ENCODE peak calls at places on chromosomes 4 and X, in six cellular contexts. C, U, W, K, M and N are unnamed samples.

GRCh38 chrX:37580080-37580479 is 8.6 kb downstream of the LANCL3 start:
- DNase-seq in W (no peak), U (no peak), M (no peak), C (no peak), K (no peak), N (no peak)

GRCh38 chr4:70713453-70714026 is 8.2 kb upstream of the RUFY3 start:
- DNase-seq in C (no peak), W (no peak), M (no peak), U (no peak), K (no peak), N (no peak)

GRCh38 chr4:33060873-33061542 is 2340.8 kb downstream of the PCDH7 start:
- DNase-seq in W (peak; percentile 28), K (peak; percentile 79), M (peak; percentile 60), U (peak; percentile 31), C (peak; percentile 56), N (no peak)

GRCh38 chr4:141797966-141798365 is 161.6 kb downstream of the IL15 start:
- DNase-seq in C (no peak), W (peak; percentile 68), K (no peak), U (peak; percentile 35), M (peak; percentile 48), N (no peak)

GRCh38 chrX:136742721-136743379 is 37.9 kb downstream of the ARHGEF6 start:
- DNase-seq in C (no peak), U (no peak), K (no peak), W (no peak), M (no peak), N (no peak)

GRCh38 chr4:101355767-101356702 is 8.7 kb upstream of the PPP3CA start:
- DNase-seq in M (peak; percentile 92), K (no peak), W (peak; percentile 92), U (peak; percentile 87), C (no peak), N (no peak)

GRCh38 chr4:182916483-182917181 is 554 bp downstream of the DCTD start:
- DNase-seq in U (peak; percentile 70), K (peak; percentile 52), M (peak; percentile 72), C (peak; percentile 40), W (peak; percentile 79), N (no peak)

GRCh38 chr4:73860884-73861283 is 7.8 kb downstream of the PF4V1 start:
- DNase-seq in K (no peak), C (no peak), W (no peak), U (no peak), M (peak; percentile 54), N (no peak)

GRCh38 chrX:17703201-17703600 is 34.1 kb upstream of the SCML1 start:
- DNase-seq in U (no peak), W (no peak), K (no peak), M (no peak), C (no peak), N (no peak)

GRCh38 chrX:3939967-3940610 is 226.6 kb upstream of the PRKX start:
- DNase-seq in K (peak; percentile 21), U (peak; percentile 36), C (peak; percentile 6), M (peak; percentile 14), W (peak; percentile 20), N (no peak)

GRCh38 chr4:158741622-158742021 is 18.4 kb upstream of the PPID start:
- DNase-seq in U (no peak), C (no peak), K (no peak), M (no peak), W (no peak), N (no peak)

GRCh38 chr4:40305329-40306193 is 29.6 kb upstream of the CHRNA9 start:
- DNase-seq in M (no peak), W (no peak), U (no peak), C (no peak), K (no peak), N (no peak)

GRCh38 chr4:55554453-55555030 is 7.8 kb upstream of the CLOCK start:
- DNase-seq in W (peak; percentile 71), C (no peak), K (peak; percentile 14), M (peak; percentile 79), U (peak; percentile 80), N (no peak)

GRCh38 chr4:110119880-110120279 is 78.5 kb downstream of the ELOVL6 start:
- DNase-seq in K (no peak), M (peak; percentile 77), C (no peak), W (peak; percentile 76), U (peak; percentile 67), N (no peak)

GRCh38 chr4:150232029-150232428 is 153.8 kb downstream of the DCLK2 start:
- DNase-seq in M (peak; percentile 62), C (no peak), K (no peak), W (no peak), U (no peak), N (no peak)

GRCh38 chr4:81166431-81166830 is 48.6 kb downstream of the PRKG2 start:
- DNase-seq in K (no peak), W (no peak), M (peak; percentile 34), C (no peak), U (peak; percentile 63), N (no peak)

GRCh38 chrX:81414630-81415029 is 212.7 kb downstream of the SH3BGRL start:
- DNase-seq in K (no peak), M (peak; percentile 11), U (peak; percentile 1), W (no peak), C (no peak), N (no peak)

GRCh38 chr4:110085131-110085530 is 113.3 kb downstream of the ELOVL6 start:
- DNase-seq in U (peak; percentile 45), W (peak; percentile 35), C (no peak), K (peak; percentile 29), M (peak; percentile 27), N (no peak)

GRCh38 chr4:77360451-77360850 is 203.4 kb downstream of the CCNG2 start:
- DNase-seq in K (no peak), C (no peak), M (no peak), U (no peak), W (no peak), N (no peak)

GRCh38 chrX:140091276-140091886 is 126.1 kb upstream of the CXorf66 start:
- DNase-seq in W (no peak), U (no peak), M (no peak), C (peak; percentile 48), K (peak; percentile 48), N (peak; percentile 90)

GRCh38 chrX:144918936-144919335 is 328.4 kb upstream of the SPANXN1 start:
- DNase-seq in C (no peak), M (peak; percentile 51), K (no peak), U (no peak), W (no peak), N (no peak)

GRCh38 chrX:1475881-1476280 is 23.2 kb upstream of the ASMTL start:
- DNase-seq in M (no peak), U (no peak), K (no peak), C (no peak), W (no peak), N (no peak)

GRCh38 chr4:48575964-48576363 is 85.9 kb downstream of the ZAR1 start:
- DNase-seq in K (no peak), C (no peak), M (peak; percentile 50), U (peak; percentile 8), W (peak; percentile 75), N (no peak)

GRCh38 chr4:179095585-179096228 is 1653.5 kb upstream of the AGA start:
- DNase-seq in U (no peak), K (peak; percentile 85), C (peak; percentile 53), M (peak; percentile 4), W (peak; percentile 46), N (no peak)

GRCh38 chr4:10690185-10690907 is 5.8 kb upstream of the CLNK start:
- DNase-seq in C (no peak), K (no peak), W (no peak), M (no peak), U (no peak), N (no peak)

GRCh38 chr4:83320548-83320947 is 14.1 kb downstream of the HPSE start:
- DNase-seq in M (peak; percentile 72), K (no peak), W (peak; percentile 45), C (no peak), U (peak; percentile 32), N (no peak)

GRCh38 chr4:118282692-118283091 is 70.1 kb downstream of the PRSS12 start:
- DNase-seq in U (peak; percentile 79), K (no peak), M (peak; percentile 73), W (peak; percentile 79), C (no peak), N (no peak)

GRCh38 chrX:103573205-103573604 is 12.1 kb upstream of the TCEAL4 start:
- DNase-seq in C (no peak), U (no peak), W (no peak), K (no peak), M (no peak), N (no peak)

GRCh38 chr4:118989098-118990080 is 100.7 kb downstream of the SYNPO2 start:
- DNase-seq in K (no peak), M (peak; percentile 87), C (no peak), W (peak; percentile 96), U (peak; percentile 90), N (no peak)

DNA sequence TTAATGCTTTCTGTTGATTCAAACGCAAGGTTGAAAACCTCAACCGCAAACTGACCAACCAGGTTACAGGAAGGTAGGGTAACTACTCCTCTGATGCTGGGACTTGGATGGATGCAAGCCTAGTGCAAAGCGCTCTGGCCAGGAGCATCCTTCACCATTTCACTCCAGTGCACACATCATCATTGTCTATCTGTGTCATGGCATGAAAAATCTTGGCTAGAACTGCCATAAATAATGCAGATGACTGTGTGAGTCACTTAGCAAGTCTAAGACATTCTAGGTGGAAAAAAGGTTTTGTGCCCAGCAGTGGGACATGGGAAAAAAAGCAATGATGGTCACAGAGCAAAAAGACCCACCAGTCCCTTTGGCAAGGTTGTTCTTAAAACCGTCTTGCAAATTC is 10.9 kb downstream of the ADGRA3 start:
- DNase-seq in W (peak; percentile 22), M (peak; percentile 32), K (no peak), U (no peak), C (no peak), N (no peak)
- TF ChIP-seq CTCF in W (no peak), M (no peak), K (no peak), U (no peak), C (no peak), N (no peak)

GRCh38 chr4:7653510-7654414 is 219.0 kb upstream of the PSAPL1 start:
- DNase-seq in C (no peak), K (no peak), W (no peak), M (peak; percentile 5), U (no peak), N (peak; percentile 83)
- TF ChIP-seq CTCF in C (no peak), K (peak; percentile 44), W (no peak), M (peak; percentile 8), U (no peak), N (no peak)

DNA sequence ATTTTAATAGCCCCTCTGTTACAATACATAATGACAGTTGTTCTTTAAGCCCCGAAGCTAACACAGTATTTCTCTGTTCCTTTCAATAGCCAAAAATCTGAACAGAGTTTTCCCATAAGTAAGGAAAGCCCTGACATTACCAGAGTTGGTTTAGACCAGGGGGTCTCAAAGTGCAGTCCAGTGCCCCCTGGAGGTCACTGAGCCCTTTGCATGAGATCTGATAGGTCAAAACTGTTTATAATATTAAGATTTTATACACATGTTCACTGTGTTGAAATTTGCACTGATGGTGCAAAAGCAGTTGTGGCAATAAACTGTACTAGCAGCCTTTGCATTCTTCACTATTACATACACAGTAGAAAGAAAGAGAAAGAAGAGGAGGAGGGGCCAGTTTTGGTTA is 177.1 kb downstream of the SPANXN3 start:
- DNase-seq in K (no peak), C (no peak), M (no peak), W (no peak), U (no peak), N (no peak)
- TF ChIP-seq CTCF in K (no peak), C (peak; percentile 30), M (no peak), W (no peak), U (no peak), N (peak; percentile 16)

DNA sequence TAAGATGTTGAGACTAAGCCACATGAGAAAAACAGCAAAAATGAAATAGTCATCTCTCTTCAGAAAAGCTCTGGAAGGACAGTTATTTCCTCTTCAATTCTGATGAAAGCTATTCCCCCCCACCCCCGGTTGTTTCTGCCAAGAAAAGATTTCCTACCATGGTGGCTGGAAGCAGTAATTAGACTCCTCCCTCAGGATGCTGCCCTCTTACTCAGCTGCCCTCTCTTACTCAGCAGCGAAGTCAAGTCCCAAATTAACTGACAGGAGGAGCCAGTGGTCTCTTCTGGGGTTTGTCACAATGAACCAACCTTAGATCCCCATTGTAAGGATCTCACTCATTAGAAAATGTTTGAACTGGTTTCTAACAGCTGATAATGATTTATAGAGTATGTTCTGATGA is 38.0 kb downstream of the GPM6B start:
- DNase-seq in C (no peak), M (peak; percentile 55), U (peak; percentile 55), W (peak; percentile 74), K (no peak), N (no peak)
- TF ChIP-seq CTCF in C (no peak), M (no peak), U (no peak), W (peak; percentile 6), K (no peak), N (peak; percentile 31)